ENCODE peak calls at places on chromosomes 3 and 15, in four cellular contexts. F is CD4-positive, CD25-positive, alpha-beta regulatory T cell; I is heart right ventricle; D is hypothalamus. M is an unnamed sample.

GRCh38 chr3:118618247-118619040 is 416.2 kb downstream of the IGSF11 start:
- DNase-seq in D (no peak), I (no peak), F (no peak), M (no peak)

GRCh38 chr15:100120111-100120510 is 221.7 kb downstream of the ADAMTS17 start:
- DNase-seq in D (no peak), I (no peak), F (no peak), M (no peak)

GRCh38 chr15:72797338-72797689 is 13.8 kb upstream of the ADPGK start:
- DNase-seq in F (no peak), D (no peak), I (no peak), M (no peak)

GRCh38 chr15:92393287-92393993 is at the start of gene ST8SIA2:
- DNase-seq in F (no peak), D (no peak), I (peak), M (peak)

GRCh38 chr3:100096866-100097265 is 17.4 kb downstream of the FILIP1L start:
- DNase-seq in D (no peak), I (no peak), F (no peak), M (no peak)

GRCh38 chr3:67461667-67462142 is 192.7 kb downstream of the SUCLG2 start:
- DNase-seq in D (no peak), I (no peak), F (no peak), M (no peak)

GRCh38 chr15:66070220-66070934 is 183.2 kb downstream of the MEGF11 start:
- DNase-seq in F (no peak), I (no peak), D (no peak), M (no peak)

GRCh38 chr15:31262901-31263671 is 63.5 kb upstream of the KLF13 start:
- DNase-seq in F (no peak), D (no peak), I (no peak), M (peak)

GRCh38 chr15:101000271-101000681 is 81.1 kb downstream of the LRRK1 start:
- DNase-seq in F (no peak), I (no peak), D (no peak), M (no peak)

GRCh38 chr15:96542130-96542770 is 211.8 kb downstream of the NR2F2 start:
- DNase-seq in D (no peak), F (no peak), I (no peak), M (no peak)

GRCh38 chr3:89851974-89852621 is 744.7 kb downstream of the EPHA3 start:
- DNase-seq in D (peak), F (no peak), I (peak), M (peak)

GRCh38 chr3:126380011-126380768 is 14.5 kb upstream of the CFAP100 start:
- DNase-seq in I (no peak), F (no peak), D (no peak), M (no peak)

GRCh38 chr15:73387507-73388255 is 18.9 kb upstream of the HCN4 start:
- DNase-seq in D (no peak), F (no peak), I (no peak), M (no peak)

GRCh38 chr3:57743511-57743910 is 12.6 kb upstream of the SLMAP start:
- DNase-seq in F (no peak), I (no peak), D (no peak), M (no peak)

GRCh38 chr3:10546181-10546624 is 40.8 kb upstream of the ATP2B2 start:
- DNase-seq in I (no peak), D (no peak), F (no peak), M (no peak)

GRCh38 chr3:48897401-48898376 is 993 bp downstream of the SLC25A20 start:
- DNase-seq in I (no peak), D (no peak), F (no peak), M (peak)

GRCh38 chr3:62378329-62378789 is 5.0 kb upstream of the FEZF2 start:
- DNase-seq in F (no peak), I (no peak), D (no peak), M (no peak)

GRCh38 chr3:129525341-129525968 is 3.0 kb upstream of the RHO start:
- DNase-seq in I (no peak), F (no peak), D (no peak), M (no peak)

GRCh38 chr15:40274350-40275274 is 8.3 kb downstream of the ANKRD63 start:
- DNase-seq in F (peak), D (peak), I (peak), M (peak)

GRCh38 chr3:151203053-151203420 is at the start of gene GPR171:
- DNase-seq in F (peak), I (no peak), D (no peak), M (peak)

GRCh38 chr3:51948016-51948580 is 5.9 kb downstream of the PARP3 start:
- DNase-seq in I (no peak), D (no peak), F (no peak), M (no peak)

GRCh38 chr15:39177561-39177960 is 403.3 kb upstream of the THBS1 start:
- DNase-seq in I (no peak), F (no peak), D (no peak), M (no peak)

GRCh38 chr15:33048255-33048654 is 146.3 kb downstream of the FMN1 start:
- DNase-seq in D (no peak), F (no peak), I (no peak), M (peak)

GRCh38 chr3:150376001-150376848 is 31.9 kb upstream of the TSC22D2 start:
- DNase-seq in F (no peak), I (no peak), D (no peak), M (peak)

M was measured in RPMI8226.